ENCODE peak calls at places on chromosomes 13 and 19, in seven cellular contexts. T is non-pigmented ciliary epithelial cell; F is COLO829; B is CD8-positive, alpha-beta memory T cell; S is Caki2; G is NB4; O is activated T-cell treated with anti-CD3 and anti-CD28 coated beads, Interleukin-2, amount 50 U/mL, for 24 hours. M is an unnamed sample.
A peak's percentile ranks its signal among the peaks of the same experiment; 100 is the strongest.

GRCh38 chr13:105465251-105465650 is 1070.2 kb downstream of the EFNB2 start:
- DNase-seq in G (no peak), S (no peak), T (no peak), F (no peak), B (no peak), O (no peak), M (no peak)

GRCh38 chr19:48696353-48697010 is 711 bp downstream of the FUT2 start:
- DNase-seq in B (no peak), F (no peak), O (no peak), S (no peak), G (no peak), T (no peak), M (no peak)

GRCh38 chr19:30846102-30846501 is 473.9 kb downstream of the ZNF536 start:
- DNase-seq in F (no peak), G (no peak), S (no peak), T (no peak), O (no peak), B (no peak), M (no peak)

GRCh38 chr13:66660013-66660804 is 569.9 kb downstream of the PCDH9 start:
- DNase-seq in B (no peak), O (no peak), F (peak; percentile 11), G (no peak), T (peak; percentile 64), S (peak; percentile 74), M (no peak)

GRCh38 chr19:31349160-31349881 is at the start of gene TSHZ3:
- DNase-seq in F (no peak), G (peak; percentile 43), O (peak; percentile 70), T (peak; percentile 57), S (peak; percentile 68), B (no peak), M (peak; percentile 68)

GRCh38 chr13:67619987-67620386 is 389.9 kb upstream of the PCDH9 start:
- DNase-seq in O (no peak), S (peak; percentile 65), F (no peak), B (no peak), T (peak; percentile 46), G (no peak), M (no peak)

GRCh38 chr13:56888455-56888854 is 252.3 kb upstream of the PRR20A start:
- DNase-seq in S (no peak), T (no peak), G (no peak), F (no peak), B (no peak), O (no peak), M (no peak)

GRCh38 chr13:98173431-98173921 is 3.6 kb downstream of the RNF113B start:
- DNase-seq in O (no peak), T (peak; percentile 95), B (no peak), S (peak; percentile 60), F (peak; percentile 42), G (no peak), M (no peak)

GRCh38 chr19:55157064-55157908 is at the start of gene TNNI3:
- DNase-seq in O (no peak), S (no peak), B (no peak), G (no peak), T (no peak), F (no peak), M (no peak)

GRCh38 chr13:110538632-110539031 is 22.9 kb downstream of the RAB20 start:
- DNase-seq in S (no peak), T (no peak), B (no peak), O (no peak), G (peak; percentile 40), F (no peak), M (no peak)